ENCODE peak calls at places on chromosomes 16 and 17, in seven cellular contexts. One of them, this sample, is unnamed.

GRCh38 chr17:76697702-76698465 is 12.9 kb downstream of the MXRA7 start:
- DNase-seq in fibroblast of pulmonary artery: peak
- DNase-seq in CD8-positive, alpha-beta T cell: no peak
- DNase-seq in ascending aorta: no peak
- DNase-seq in tibial artery: no peak
- DNase-seq in heart right ventricle: no peak
- DNase-seq in kidney epithelial cell: no peak
- DNase-seq in this sample: no peak

GRCh38 chr16:14020141-14020540 is 51.0 kb upstream of the MRTFB start:
- DNase-seq in fibroblast of pulmonary artery: no peak
- DNase-seq in CD8-positive, alpha-beta T cell: no peak
- DNase-seq in ascending aorta: no peak
- DNase-seq in tibial artery: no peak
- DNase-seq in heart right ventricle: no peak
- DNase-seq in kidney epithelial cell: no peak
- DNase-seq in this sample: no peak

GRCh38 chr17:51164911-51165679 is 1.1 kb upstream of the NME2 start:
- DNase-seq in fibroblast of pulmonary artery: no peak
- DNase-seq in CD8-positive, alpha-beta T cell: no peak
- DNase-seq in ascending aorta: no peak
- DNase-seq in tibial artery: no peak
- DNase-seq in heart right ventricle: no peak
- DNase-seq in kidney epithelial cell: no peak
- DNase-seq in this sample: no peak

GRCh38 chr16:66223176-66223780 is 143.2 kb upstream of the CDH5 start:
- DNase-seq in fibroblast of pulmonary artery: peak
- DNase-seq in CD8-positive, alpha-beta T cell: no peak
- DNase-seq in ascending aorta: peak
- DNase-seq in tibial artery: no peak
- DNase-seq in heart right ventricle: no peak
- DNase-seq in kidney epithelial cell: no peak
- DNase-seq in this sample: peak

GRCh38 chr16:58821886-58822285 is 87.8 kb upstream of the GOT2 start:
- DNase-seq in fibroblast of pulmonary artery: no peak
- DNase-seq in CD8-positive, alpha-beta T cell: no peak
- DNase-seq in ascending aorta: no peak
- DNase-seq in tibial artery: no peak
- DNase-seq in heart right ventricle: no peak
- DNase-seq in kidney epithelial cell: no peak
- DNase-seq in this sample: no peak

GRCh38 chr16:85302018-85302847 is 190.0 kb upstream of the CIBAR2 start:
- DNase-seq in fibroblast of pulmonary artery: no peak
- DNase-seq in CD8-positive, alpha-beta T cell: no peak
- DNase-seq in ascending aorta: no peak
- DNase-seq in tibial artery: no peak
- DNase-seq in heart right ventricle: no peak
- DNase-seq in kidney epithelial cell: peak
- DNase-seq in this sample: peak

GRCh38 chr16:48435319-48435682 is 50.1 kb upstream of the SIAH1 start:
- DNase-seq in fibroblast of pulmonary artery: no peak
- DNase-seq in CD8-positive, alpha-beta T cell: no peak
- DNase-seq in ascending aorta: no peak
- DNase-seq in tibial artery: no peak
- DNase-seq in heart right ventricle: no peak
- DNase-seq in kidney epithelial cell: no peak
- DNase-seq in this sample: no peak

GRCh38 chr17:38585805-38586529 is 19.8 kb downstream of the SRCIN1 start:
- DNase-seq in fibroblast of pulmonary artery: no peak
- DNase-seq in CD8-positive, alpha-beta T cell: no peak
- DNase-seq in ascending aorta: no peak
- DNase-seq in tibial artery: no peak
- DNase-seq in heart right ventricle: no peak
- DNase-seq in kidney epithelial cell: no peak
- DNase-seq in this sample: no peak

GRCh38 chr16:58464047-58464915 is 35.7 kb upstream of the NDRG4 start:
- DNase-seq in fibroblast of pulmonary artery: no peak
- DNase-seq in CD8-positive, alpha-beta T cell: no peak
- DNase-seq in ascending aorta: no peak
- DNase-seq in tibial artery: no peak
- DNase-seq in heart right ventricle: peak
- DNase-seq in kidney epithelial cell: no peak
- DNase-seq in this sample: no peak

GRCh38 chr16:15966420-15967222 is 17.2 kb downstream of the ABCC1 start:
- DNase-seq in fibroblast of pulmonary artery: peak
- DNase-seq in CD8-positive, alpha-beta T cell: no peak
- DNase-seq in ascending aorta: no peak
- DNase-seq in tibial artery: no peak
- DNase-seq in heart right ventricle: no peak
- DNase-seq in kidney epithelial cell: peak
- DNase-seq in this sample: peak

GRCh38 chr17:76381633-76382304 is 2.6 kb upstream of the SPHK1 start:
- DNase-seq in fibroblast of pulmonary artery: peak
- DNase-seq in CD8-positive, alpha-beta T cell: no peak
- DNase-seq in ascending aorta: no peak
- DNase-seq in tibial artery: no peak
- DNase-seq in heart right ventricle: peak
- DNase-seq in kidney epithelial cell: no peak
- DNase-seq in this sample: peak

GRCh38 chr17:53749178-53749577 is 73.5 kb upstream of the KIF2B start:
- DNase-seq in fibroblast of pulmonary artery: peak
- DNase-seq in CD8-positive, alpha-beta T cell: no peak
- DNase-seq in ascending aorta: no peak
- DNase-seq in tibial artery: no peak
- DNase-seq in heart right ventricle: no peak
- DNase-seq in kidney epithelial cell: peak
- DNase-seq in this sample: no peak

GRCh38 chr16:87206646-87207451 is 110.3 kb downstream of the C16orf95 start:
- DNase-seq in fibroblast of pulmonary artery: peak
- DNase-seq in CD8-positive, alpha-beta T cell: no peak
- DNase-seq in ascending aorta: no peak
- DNase-seq in tibial artery: peak
- DNase-seq in heart right ventricle: no peak
- DNase-seq in kidney epithelial cell: no peak
- DNase-seq in this sample: peak

GRCh38 chr16:3097266-3097665 is 1.8 kb downstream of the ZSCAN10 start:
- DNase-seq in fibroblast of pulmonary artery: no peak
- DNase-seq in CD8-positive, alpha-beta T cell: no peak
- DNase-seq in ascending aorta: no peak
- DNase-seq in tibial artery: no peak
- DNase-seq in heart right ventricle: no peak
- DNase-seq in kidney epithelial cell: no peak
- DNase-seq in this sample: no peak

GRCh38 chr17:6420173-6420641 is 14.7 kb downstream of the AIPL1 start:
- DNase-seq in fibroblast of pulmonary artery: peak
- DNase-seq in CD8-positive, alpha-beta T cell: no peak
- DNase-seq in ascending aorta: no peak
- DNase-seq in tibial artery: no peak
- DNase-seq in heart right ventricle: no peak
- DNase-seq in kidney epithelial cell: no peak
- DNase-seq in this sample: peak

GRCh38 chr17:77322284-77322533 is 181.4 kb downstream of the SEC14L1 start:
- DNase-seq in fibroblast of pulmonary artery: no peak
- DNase-seq in CD8-positive, alpha-beta T cell: no peak
- DNase-seq in ascending aorta: no peak
- DNase-seq in tibial artery: no peak
- DNase-seq in heart right ventricle: no peak
- DNase-seq in kidney epithelial cell: no peak
- DNase-seq in this sample: peak

GRCh38 chr17:64130559-64131001 is 636 bp upstream of the ERN1 start:
- DNase-seq in fibroblast of pulmonary artery: peak
- DNase-seq in CD8-positive, alpha-beta T cell: peak
- DNase-seq in ascending aorta: peak
- DNase-seq in tibial artery: peak
- DNase-seq in heart right ventricle: no peak
- DNase-seq in kidney epithelial cell: no peak
- DNase-seq in this sample: peak

GRCh38 chr16:87295259-87295658 is 21.9 kb downstream of the C16orf95 start:
- DNase-seq in fibroblast of pulmonary artery: no peak
- DNase-seq in CD8-positive, alpha-beta T cell: no peak
- DNase-seq in ascending aorta: no peak
- DNase-seq in tibial artery: no peak
- DNase-seq in heart right ventricle: no peak
- DNase-seq in kidney epithelial cell: no peak
- DNase-seq in this sample: peak

GRCh38 chr17:44865231-44865660 is 17.6 kb downstream of the HIGD1B start:
- DNase-seq in fibroblast of pulmonary artery: peak
- DNase-seq in CD8-positive, alpha-beta T cell: peak
- DNase-seq in ascending aorta: peak
- DNase-seq in tibial artery: peak
- DNase-seq in heart right ventricle: peak
- DNase-seq in kidney epithelial cell: peak
- DNase-seq in this sample: peak

GRCh38 chr17:50661795-50662391 is 27.2 kb downstream of the ABCC3 start:
- DNase-seq in fibroblast of pulmonary artery: peak
- DNase-seq in CD8-positive, alpha-beta T cell: no peak
- DNase-seq in ascending aorta: peak
- DNase-seq in tibial artery: peak
- DNase-seq in heart right ventricle: no peak
- DNase-seq in kidney epithelial cell: peak
- DNase-seq in this sample: peak

GRCh38 chr17:4407851-4408250 is 25.9 kb upstream of the SPNS3 start:
- DNase-seq in fibroblast of pulmonary artery: peak
- DNase-seq in CD8-positive, alpha-beta T cell: no peak
- DNase-seq in ascending aorta: no peak
- DNase-seq in tibial artery: no peak
- DNase-seq in heart right ventricle: no peak
- DNase-seq in kidney epithelial cell: no peak
- DNase-seq in this sample: peak
- TF ChIP-seq CTCF in fibroblast of pulmonary artery: no peak
- TF ChIP-seq CTCF in CD8-positive, alpha-beta T cell: no peak
- TF ChIP-seq CTCF in ascending aorta: no peak
- TF ChIP-seq CTCF in tibial artery: no peak
- TF ChIP-seq CTCF in heart right ventricle: no peak
- TF ChIP-seq CTCF in kidney epithelial cell: no peak
- TF ChIP-seq CTCF in this sample: no peak

GRCh38 chr17:9200197-9200662 is 178.9 kb downstream of the NTN1 start:
- DNase-seq in fibroblast of pulmonary artery: no peak
- DNase-seq in CD8-positive, alpha-beta T cell: no peak
- DNase-seq in ascending aorta: no peak
- DNase-seq in tibial artery: no peak
- DNase-seq in heart right ventricle: no peak
- DNase-seq in kidney epithelial cell: no peak
- DNase-seq in this sample: no peak

GRCh38 chr17:9202572-9202971 is 181.3 kb downstream of the NTN1 start:
- DNase-seq in fibroblast of pulmonary artery: no peak
- DNase-seq in CD8-positive, alpha-beta T cell: no peak
- DNase-seq in ascending aorta: no peak
- DNase-seq in tibial artery: no peak
- DNase-seq in heart right ventricle: no peak
- DNase-seq in kidney epithelial cell: no peak
- DNase-seq in this sample: no peak

GRCh38 chr17:9200699-9201359 is 179.5 kb downstream of the NTN1 start:
- DNase-seq in fibroblast of pulmonary artery: no peak
- DNase-seq in CD8-positive, alpha-beta T cell: no peak
- DNase-seq in ascending aorta: no peak
- DNase-seq in tibial artery: no peak
- DNase-seq in heart right ventricle: no peak
- DNase-seq in kidney epithelial cell: no peak
- DNase-seq in this sample: no peak

GRCh38 chr17:9195961-9196668 is 174.8 kb downstream of the NTN1 start:
- DNase-seq in fibroblast of pulmonary artery: no peak
- DNase-seq in CD8-positive, alpha-beta T cell: no peak
- DNase-seq in ascending aorta: no peak
- DNase-seq in tibial artery: no peak
- DNase-seq in heart right ventricle: no peak
- DNase-seq in kidney epithelial cell: no peak
- DNase-seq in this sample: no peak

GRCh38 chr17:9199474-9200196 is 178.3 kb downstream of the NTN1 start:
- DNase-seq in fibroblast of pulmonary artery: no peak
- DNase-seq in CD8-positive, alpha-beta T cell: no peak
- DNase-seq in ascending aorta: no peak
- DNase-seq in tibial artery: no peak
- DNase-seq in heart right ventricle: no peak
- DNase-seq in kidney epithelial cell: no peak
- DNase-seq in this sample: no peak
- H3K4me3 ChIP-seq in fibroblast of pulmonary artery: no peak
- H3K4me3 ChIP-seq in CD8-positive, alpha-beta T cell: no peak
- H3K4me3 ChIP-seq in ascending aorta: no peak
- H3K4me3 ChIP-seq in tibial artery: no peak
- H3K4me3 ChIP-seq in heart right ventricle: no peak
- H3K4me3 ChIP-seq in kidney epithelial cell: no peak
- H3K4me3 ChIP-seq in this sample: no peak

GRCh38 chr17:82383411-82383810 is 11.8 kb downstream of the UTS2R start:
- DNase-seq in fibroblast of pulmonary artery: no peak
- DNase-seq in CD8-positive, alpha-beta T cell: no peak
- DNase-seq in ascending aorta: no peak
- DNase-seq in tibial artery: peak
- DNase-seq in heart right ventricle: no peak
- DNase-seq in kidney epithelial cell: no peak
- DNase-seq in this sample: no peak

GRCh38 chr17:82386256-82386831 is 14.8 kb downstream of the UTS2R start:
- DNase-seq in fibroblast of pulmonary artery: no peak
- DNase-seq in CD8-positive, alpha-beta T cell: no peak
- DNase-seq in ascending aorta: no peak
- DNase-seq in tibial artery: peak
- DNase-seq in heart right ventricle: no peak
- DNase-seq in kidney epithelial cell: no peak
- DNase-seq in this sample: no peak

GRCh38 chr17:82385559-82386255 is 14.1 kb downstream of the UTS2R start:
- DNase-seq in fibroblast of pulmonary artery: no peak
- DNase-seq in CD8-positive, alpha-beta T cell: no peak
- DNase-seq in ascending aorta: no peak
- DNase-seq in tibial artery: no peak
- DNase-seq in heart right ventricle: no peak
- DNase-seq in kidney epithelial cell: no peak
- DNase-seq in this sample: no peak

GRCh38 chr17:82384051-82384729 is 12.6 kb downstream of the UTS2R start:
- DNase-seq in fibroblast of pulmonary artery: no peak
- DNase-seq in CD8-positive, alpha-beta T cell: no peak
- DNase-seq in ascending aorta: no peak
- DNase-seq in tibial artery: no peak
- DNase-seq in heart right ventricle: no peak
- DNase-seq in kidney epithelial cell: no peak
- DNase-seq in this sample: no peak

GRCh38 chr17:82384730-82385429 is 13.3 kb downstream of the UTS2R start:
- DNase-seq in fibroblast of pulmonary artery: no peak
- DNase-seq in CD8-positive, alpha-beta T cell: no peak
- DNase-seq in ascending aorta: peak
- DNase-seq in tibial artery: peak
- DNase-seq in heart right ventricle: peak
- DNase-seq in kidney epithelial cell: no peak
- DNase-seq in this sample: no peak
- TF ChIP-seq CTCF in fibroblast of pulmonary artery: no peak
- TF ChIP-seq CTCF in CD8-positive, alpha-beta T cell: no peak
- TF ChIP-seq CTCF in ascending aorta: no peak
- TF ChIP-seq CTCF in tibial artery: no peak
- TF ChIP-seq CTCF in heart right ventricle: no peak
- TF ChIP-seq CTCF in kidney epithelial cell: peak
- TF ChIP-seq CTCF in this sample: no peak

DNA sequence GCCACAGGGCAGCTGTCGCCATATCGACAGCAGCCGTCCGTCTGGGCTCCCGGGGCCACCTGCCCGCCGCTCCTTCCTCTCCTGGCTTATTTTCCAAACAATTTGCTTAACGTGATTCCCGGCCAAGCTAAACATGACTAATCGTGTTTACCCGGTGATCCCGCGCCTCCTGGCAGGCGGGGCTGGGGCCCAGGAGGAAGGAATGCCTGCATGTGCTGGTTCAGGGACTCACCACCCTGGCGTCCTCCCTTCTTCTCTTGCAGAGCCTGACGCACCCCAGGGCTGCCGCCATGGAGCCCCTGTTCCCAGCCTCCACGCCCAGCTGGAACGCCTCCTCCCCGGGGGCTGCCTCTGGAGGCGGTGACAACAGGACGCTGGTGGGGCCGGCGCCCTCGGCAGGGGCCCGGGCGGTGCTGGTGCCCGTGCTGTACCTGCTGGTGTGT is 6.1 kb downstream of the SSTR5 start:
- DNase-seq in fibroblast of pulmonary artery: peak
- DNase-seq in CD8-positive, alpha-beta T cell: no peak
- DNase-seq in ascending aorta: peak
- DNase-seq in tibial artery: peak
- DNase-seq in heart right ventricle: no peak
- DNase-seq in kidney epithelial cell: no peak
- DNase-seq in this sample: peak
- H3K4me3 ChIP-seq in fibroblast of pulmonary artery: no peak
- H3K4me3 ChIP-seq in CD8-positive, alpha-beta T cell: no peak
- H3K4me3 ChIP-seq in ascending aorta: peak
- H3K4me3 ChIP-seq in tibial artery: peak
- H3K4me3 ChIP-seq in heart right ventricle: no peak
- H3K4me3 ChIP-seq in kidney epithelial cell: no peak
- H3K4me3 ChIP-seq in this sample: no peak

This sample was measured in choroid plexus epithelial cell.